ENCODE peak calls at places on chromosomes 5 and 9, in four cellular contexts. F is HCT116; C is activated naive CD4-positive, alpha-beta T cell treated with anti-CD3 and anti-CD28 coated beads, Interleukin-2, amount 10 ng/mL, durations not matched to agents 7 days and 5 days; L is iris pigment epithelial cell. E is an unnamed sample.

GRCh38 chr9:107480386-107480789 is 9.2 kb downstream of the KLF4 start:
- DNase-seq in L (peak), C (no peak), F (no peak), E (peak)

GRCh38 chr9:135224921-135225541 is 137.6 kb downstream of the OLFM1 start:
- DNase-seq in F (no peak), C (no peak), L (no peak), E (no peak)

GRCh38 chr9:36640982-36641381 is 68.3 kb downstream of the MELK start:
- DNase-seq in L (no peak), F (no peak), C (no peak), E (no peak)

GRCh38 chr5:119105971-119106370 is 35.1 kb downstream of the DMXL1 start:
- DNase-seq in L (no peak), F (no peak), C (no peak), E (no peak)

GRCh38 chr9:99531313-99531712 is 290.4 kb upstream of the NR4A3 start:
- DNase-seq in L (no peak), C (no peak), F (no peak), E (no peak)

GRCh38 chr5:179716286-179716685 is 16.3 kb upstream of the MAML1 start:
- DNase-seq in F (no peak), L (no peak), C (no peak), E (no peak)

GRCh38 chr5:163506726-163507125 is 1.3 kb downstream of the MAT2B start:
- DNase-seq in L (peak), C (no peak), F (no peak), E (peak)

GRCh38 chr5:88979244-88979643 is 96.3 kb upstream of the MEF2C start:
- DNase-seq in C (no peak), L (peak), F (no peak), E (peak)

GRCh38 chr9:123550012-123550411 is 194.0 kb downstream of the CRB2 start:
- DNase-seq in L (no peak), C (no peak), F (no peak), E (no peak)

GRCh38 chr9:85543196-85543595 is 198.6 kb downstream of the AGTPBP1 start:
- DNase-seq in L (no peak), F (no peak), C (no peak), E (no peak)

GRCh38 chr5:164392531-164392930 is 887.1 kb downstream of the MAT2B start:
- DNase-seq in F (no peak), C (no peak), L (no peak), E (no peak)

GRCh38 chr9:106945727-106946690 is 83.0 kb downstream of the ZNF462 start:
- DNase-seq in F (no peak), C (no peak), L (peak), E (peak)

GRCh38 chr5:164207646-164208045 is 702.2 kb downstream of the MAT2B start:
- DNase-seq in L (peak), C (no peak), F (no peak), E (peak)

GRCh38 chr5:68460147-68460760 is 244.7 kb downstream of the PIK3R1 start:
- DNase-seq in C (peak), F (peak), L (peak), E (peak)

GRCh38 chr5:173736374-173736773 is 119.9 kb upstream of the BOD1 start:
- DNase-seq in F (no peak), C (no peak), L (no peak), E (no peak)

GRCh38 chr9:33628865-33629410 is 104.9 kb downstream of the ANKRD18B start:
- DNase-seq in C (no peak), L (no peak), F (no peak), E (no peak)

GRCh38 chr5:158543539-158544387 is 556.0 kb downstream of the EBF1 start:
- DNase-seq in F (no peak), C (no peak), L (peak), E (no peak)

GRCh38 chr5:36644727-36645126 is 38.3 kb downstream of the SLC1A3 start:
- DNase-seq in L (no peak), C (no peak), F (no peak), E (no peak)

GRCh38 chr9:124632077-124632621 is 125.0 kb upstream of the NR5A1 start:
- DNase-seq in C (no peak), F (no peak), L (peak), E (no peak)

GRCh38 chr9:135971106-135971766 is 10.1 kb upstream of the UBAC1 start:
- DNase-seq in L (no peak), C (no peak), F (no peak), E (no peak)

GRCh38 chr9:134267305-134268265 is 58.7 kb upstream of the RXRA start:
- DNase-seq in L (no peak), C (no peak), F (no peak), E (no peak)

GRCh38 chr5:180470361-180470760 is 23.8 kb upstream of the CNOT6 start:
- DNase-seq in C (no peak), L (no peak), F (no peak), E (no peak)

GRCh38 chr5:97998946-97999345 is 774.5 kb upstream of the RGMB start:
- DNase-seq in F (no peak), C (no peak), L (peak), E (no peak)

GRCh38 chr5:55544341-55544740 is 9.6 kb upstream of the PLPP1 start:
- DNase-seq in L (peak), F (no peak), C (no peak), E (peak)

GRCh38 chr5:114223866-114224265 is 138.0 kb upstream of the KCNN2 start:
- DNase-seq in F (peak), L (peak), C (no peak), E (peak)

GRCh38 chr9:111683351-111683750 is 21.9 kb downstream of the GNG10 start:
- DNase-seq in F (no peak), C (no peak), L (no peak), E (no peak)

GRCh38 chr5:68455216-68455615 is 239.7 kb downstream of the PIK3R1 start:
- DNase-seq in F (no peak), C (no peak), L (no peak), E (peak)

GRCh38 chr9:116152941-116153764 is 438 bp upstream of the PAPPA start:
- DNase-seq in L (peak), C (no peak), F (no peak), E (peak)

GRCh38 chr9:88270398-88270797 is 117.8 kb upstream of the SPIN1 start:
- DNase-seq in C (no peak), F (peak), L (no peak), E (no peak)

GRCh38 chr5:12292610-12293204 is 388.5 kb upstream of the CTNND2 start:
- DNase-seq in L (peak), F (no peak), C (no peak), E (peak)

GRCh38 chr9:95449016-95449415 is 67.8 kb downstream of the PTCH1 start:
- DNase-seq in C (no peak), F (no peak), L (no peak), E (no peak)

GRCh38 chr9:82467478-82467877 is 478.9 kb downstream of the SPATA31D1 start:
- DNase-seq in L (no peak), C (no peak), F (no peak), E (no peak)

GRCh38 chr5:180611140-180611850 is 20.0 kb upstream of the SCGB3A1 start:
- DNase-seq in L (no peak), F (no peak), C (no peak), E (no peak)

GRCh38 chr9:127779136-127779981 is 893 bp upstream of the SH2D3C start:
- DNase-seq in F (no peak), L (no peak), C (peak), E (peak)